ENCODE peak calls at places on chromosomes 11 and 22, in ten cellular contexts. S, B, L, G, E, K, U, V, C and J are unnamed samples.

GRCh38 chr22:37335819-37336199 is 53.5 kb downstream of the CYTH4 start:
- DNase-seq in E (no peak), G (no peak), S (no peak), K (no peak), U (no peak), L (no peak), C (no peak), B (no peak), V (no peak), J (no peak)

GRCh38 chr11:113553235-113553634 is 78.0 kb upstream of the DRD2 start:
- DNase-seq in E (peak), K (no peak), C (peak), U (peak), G (no peak), B (peak), L (no peak), S (no peak), V (peak), J (no peak)

GRCh38 chr11:44658451-44658850 is 68.3 kb upstream of the TSPAN18 start:
- DNase-seq in S (no peak), G (no peak), K (no peak), C (peak), L (no peak), V (no peak), B (peak), E (no peak), U (no peak), J (no peak)

GRCh38 chr22:16563555-16564520 is 28.8 kb downstream of the CCT8L2 start:
- DNase-seq in U (no peak), E (no peak), S (no peak), V (no peak), C (no peak), K (no peak), B (no peak), G (no peak), L (no peak), J (no peak)

GRCh38 chr11:7977251-7977917 is 9.8 kb upstream of the EIF3F start:
- DNase-seq in C (peak), L (no peak), U (no peak), K (no peak), E (no peak), B (peak), V (no peak), S (no peak), G (no peak), J (no peak)

GRCh38 chr11:67492801-67493547 is 10.1 kb downstream of the AIP start:
- DNase-seq in L (no peak), V (no peak), S (peak), U (no peak), E (no peak), G (no peak), C (no peak), K (no peak), B (no peak), J (peak)

GRCh38 chr11:67483901-67484665 is 1.3 kb downstream of the AIP start:
- DNase-seq in S (no peak), B (no peak), K (peak), G (no peak), U (no peak), C (no peak), L (peak), E (no peak), V (no peak), J (no peak)

GRCh38 chr11:69217276-69218105 is 61.8 kb downstream of the SMIM38 start:
- DNase-seq in U (no peak), G (peak), K (peak), C (no peak), E (no peak), B (no peak), L (no peak), V (no peak), S (no peak), J (no peak)

GRCh38 chr11:66068923-66069714 is 953 bp upstream of the PACS1 start:
- DNase-seq in L (peak), C (peak), B (peak), G (peak), V (no peak), K (peak), S (no peak), E (no peak), U (peak), J (peak)

DNA sequence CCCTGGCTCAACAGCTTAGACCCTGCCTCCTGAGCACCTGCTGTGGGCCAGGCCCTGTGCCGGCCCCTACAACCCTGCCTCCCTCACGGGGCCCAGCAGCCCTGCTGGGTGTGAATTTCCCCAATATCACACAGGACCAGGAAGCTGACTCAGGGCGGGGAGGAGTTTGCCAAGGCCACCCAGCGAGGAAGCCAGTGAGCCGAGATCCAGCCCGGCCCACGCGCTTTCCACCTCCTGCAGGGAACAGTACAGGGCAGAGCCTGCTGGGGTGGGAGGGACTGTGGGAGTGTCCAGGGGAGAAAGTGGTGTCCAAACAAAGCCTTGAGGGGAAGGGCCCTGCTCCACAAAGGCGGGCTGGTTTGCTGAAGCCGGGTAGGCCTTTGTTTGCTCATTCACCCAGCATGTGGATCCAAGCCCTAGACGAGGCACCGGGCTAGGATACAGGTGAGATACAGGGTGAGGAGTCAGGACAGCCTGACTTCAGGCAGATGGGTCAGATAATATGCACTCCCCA is 26.8 kb downstream of the RPL3 start:
- DNase-seq in U (peak), B (peak), S (peak), V (peak), L (peak), C (peak), K (peak), G (peak), E (peak), J (peak)
- TF ChIP-seq POLR2A in U (peak), B (no peak), S (peak), V (peak), L (no peak), C (no peak), K (peak), G (no peak), E (peak), J (no peak)

GRCh38 chr11:96155627-96156378 is 187.2 kb downstream of the MAML2 start:
- DNase-seq in E (peak), V (peak), C (peak), L (peak), G (peak), B (peak), S (peak), K (peak), U (peak), J (peak)
- H3K4me3 ChIP-seq in E (no peak), V (peak), C (peak), L (peak), G (no peak), B (no peak), S (peak), K (no peak), U (peak), J (no peak)

DNA sequence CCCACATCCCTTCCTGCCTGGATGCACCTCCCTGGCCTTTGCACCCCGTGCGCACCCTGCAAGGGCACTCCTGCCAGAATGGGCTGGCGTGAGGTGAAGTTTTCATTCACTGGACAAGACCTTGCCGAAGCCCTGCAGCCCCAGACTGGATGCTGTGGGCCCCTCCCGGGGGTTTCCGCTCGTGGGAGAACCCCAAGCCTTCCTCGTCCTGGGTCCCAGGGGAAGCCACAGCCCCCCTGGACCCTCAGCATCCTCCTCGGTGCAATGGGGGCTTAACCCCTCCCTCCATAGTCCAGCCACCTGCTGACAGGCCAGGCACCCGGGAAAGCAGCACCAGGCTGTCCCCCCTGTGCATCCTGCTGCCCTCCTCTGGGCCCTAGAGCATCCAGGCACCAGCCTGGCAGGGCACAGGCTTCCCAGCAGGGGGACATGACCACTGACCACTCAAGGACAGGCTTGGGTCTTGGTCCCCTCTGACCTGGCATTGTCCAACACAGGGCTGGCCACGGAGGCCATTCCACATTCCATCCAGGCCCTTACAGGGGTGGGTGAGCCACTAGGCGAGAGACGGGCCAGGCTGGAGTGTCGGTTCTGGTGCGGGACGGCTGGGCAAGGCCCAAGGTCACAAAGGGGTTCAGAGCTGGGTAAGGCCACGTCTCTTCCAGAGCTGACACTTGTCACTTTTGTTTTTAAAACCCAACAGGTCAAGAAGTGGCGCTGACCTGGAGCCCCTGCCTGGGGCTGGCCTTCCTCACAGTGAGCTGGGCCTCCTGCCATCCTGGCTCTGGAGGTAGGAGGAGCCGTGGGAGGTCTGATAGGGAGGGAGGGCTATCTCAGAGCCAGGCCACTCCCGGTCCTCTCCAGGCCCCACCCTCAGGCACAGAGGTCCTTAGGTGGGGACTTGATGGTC is 41.5 kb upstream of the PPARA start:
- DNase-seq in L (peak), V (no peak), C (peak), S (no peak), E (peak), G (peak), U (no peak), B (peak), K (peak), J (no peak)
- TF ChIP-seq POLR2A in L (no peak), V (no peak), C (no peak), S (no peak), E (no peak), G (no peak), U (no peak), B (no peak), K (no peak), J (no peak)

GRCh38 chr11:115505165-115505564 is 950 bp upstream of the CADM1 start:
- DNase-seq in K (no peak), U (no peak), V (no peak), L (peak), C (no peak), E (peak), G (no peak), S (no peak), B (no peak), J (no peak)
- H3K4me3 ChIP-seq in K (peak), U (peak), V (no peak), L (peak), C (no peak), E (peak), G (peak), S (peak), B (peak), J (no peak)

DNA sequence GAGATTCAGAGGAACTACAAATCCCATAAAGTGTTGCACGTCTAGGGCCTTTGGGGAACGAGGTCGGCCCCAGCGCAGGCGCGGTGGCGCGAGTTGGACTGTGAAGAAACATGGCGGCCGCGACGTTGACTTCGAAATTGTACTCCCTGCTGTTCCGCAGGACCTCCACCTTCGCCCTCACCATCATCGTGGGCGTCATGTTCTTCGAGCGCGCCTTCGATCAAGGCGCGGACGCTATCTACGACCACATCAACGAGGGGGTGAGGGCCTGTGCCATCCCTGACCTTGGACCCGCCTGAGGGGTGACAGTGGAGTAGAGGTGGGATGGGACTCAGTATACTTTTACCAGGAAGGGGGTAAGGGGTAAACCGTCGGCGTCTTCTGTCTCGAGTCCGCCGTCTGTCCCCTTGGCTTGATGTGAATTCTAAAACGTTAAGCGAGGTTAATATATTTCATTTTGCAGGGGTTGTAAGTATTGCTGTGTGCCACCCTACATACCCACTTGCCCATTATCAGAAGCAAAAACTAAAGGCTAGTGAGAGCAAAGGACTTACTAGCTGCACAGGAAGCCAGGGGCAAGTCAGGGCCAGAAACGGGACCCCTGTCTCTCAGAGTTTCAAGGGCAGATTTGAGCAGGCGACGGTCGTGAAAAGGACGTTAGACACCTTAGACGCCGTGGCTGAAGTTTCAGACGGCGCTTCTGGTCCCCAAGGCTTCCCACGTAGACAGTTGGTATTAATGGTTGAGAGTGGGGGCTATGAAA is at the start of gene UQCR10:
- DNase-seq in E (peak), K (peak), C (peak), U (peak), B (peak), S (peak), V (peak), G (peak), L (peak), J (peak)
- TF ChIP-seq POLR2A in E (peak), K (no peak), C (peak), U (peak), B (peak), S (no peak), V (no peak), G (peak), L (peak), J (no peak)

GRCh38 chr22:46416537-46417267 is 81.2 kb downstream of the TRMU start:
- DNase-seq in V (no peak), C (no peak), B (no peak), S (no peak), L (no peak), G (no peak), U (no peak), E (no peak), K (no peak), J (no peak)
- H3K4me3 ChIP-seq in V (no peak), C (no peak), B (no peak), S (no peak), L (no peak), G (no peak), U (no peak), E (no peak), K (no peak), J (no peak)

GRCh38 chr11:561148-562003 is 606 bp downstream of the RASSF7 start:
- DNase-seq in L (peak), V (no peak), E (no peak), U (no peak), B (peak), G (peak), C (no peak), K (peak), S (no peak), J (no peak)
- TF ChIP-seq POLR2A in L (no peak), V (peak), E (no peak), U (peak), B (no peak), G (no peak), C (no peak), K (peak), S (no peak), J (no peak)

GRCh38 chr22:41862160-41862529 is 29.2 kb downstream of the SREBF2 start:
- DNase-seq in S (no peak), C (peak), K (no peak), L (peak), V (no peak), B (no peak), E (no peak), G (no peak), U (no peak), J (no peak)

GRCh38 chr22:41857160-41857859 is 24.4 kb downstream of the SREBF2 start:
- DNase-seq in G (peak), V (peak), K (peak), C (peak), U (no peak), E (peak), S (no peak), L (no peak), B (peak), J (no peak)

GRCh38 chr22:41863472-41863871 is 30.6 kb downstream of the SREBF2 start:
- DNase-seq in G (no peak), V (no peak), L (no peak), K (no peak), S (no peak), U (no peak), B (no peak), C (no peak), E (no peak), J (no peak)

GRCh38 chr22:41857860-41858199 is 24.9 kb downstream of the SREBF2 start:
- DNase-seq in E (no peak), B (no peak), C (no peak), U (no peak), L (no peak), G (no peak), S (no peak), V (no peak), K (no peak), J (no peak)

GRCh38 chr22:41862530-41863266 is 29.8 kb downstream of the SREBF2 start:
- DNase-seq in G (no peak), C (peak), B (no peak), S (no peak), K (no peak), U (no peak), L (no peak), E (no peak), V (no peak), J (no peak)
- H3K4me3 ChIP-seq in G (no peak), C (no peak), B (no peak), S (no peak), K (no peak), U (no peak), L (no peak), E (no peak), V (no peak), J (no peak)